ENCODE peak calls at places on chromosome 17, in eight cellular contexts. B is adrenal gland; Z is head of caudate nucleus; P is ACHN; L is activated T-helper 9 cell treated with anti-CD3 and anti-CD28 coated beads, Interleukin-2, amount 50 U/mL, for 16 hours; Q is SK-MEL-5; R is AG08395; M is NCI-H526. H is an unnamed sample.

GRCh38 chr17:74419862-74420492 is 11.9 kb upstream of the GPRC5C start:
- DNase-seq in Z (no peak), M (no peak), B (no peak), L (no peak), R (no peak), P (no peak), Q (no peak), H (no peak)

GRCh38 chr17:65371702-65372101 is 189.7 kb downstream of the AXIN2 start:
- DNase-seq in Z (peak; percentile 42), Q (no peak), M (no peak), L (no peak), P (no peak), R (no peak), B (no peak), H (no peak)

GRCh38 chr17:44919885-44920564 is 4.7 kb upstream of the GFAP start:
- DNase-seq in Q (peak; percentile 87), R (peak; percentile 90), L (peak; percentile 26), M (peak; percentile 86), Z (peak; percentile 87), P (peak; percentile 82), B (peak; percentile 82), H (peak; percentile 59)

GRCh38 chr17:72121164-72122001 is 563 bp downstream of the SOX9 start:
- DNase-seq in Z (peak; percentile 65), B (peak; percentile 23), P (peak; percentile 50), M (peak; percentile 66), L (no peak), Q (peak; percentile 45), R (peak; percentile 49), H (peak; percentile 67)

GRCh38 chr17:13024526-13025263 is 6.9 kb upstream of the ELAC2 start:
- DNase-seq in Q (peak; percentile 72), B (peak; percentile 48), L (peak; percentile 46), Z (peak; percentile 84), M (peak; percentile 53), R (peak; percentile 80), P (peak; percentile 76), H (peak; percentile 42)

GRCh38 chr17:45096141-45096540 is 35.0 kb downstream of the NMT1 start:
- DNase-seq in Z (no peak), B (no peak), Q (peak; percentile 60), L (no peak), P (peak; percentile 55), M (peak; percentile 22), R (peak; percentile 50), H (no peak)

GRCh38 chr17:43517615-43518386 is 28.3 kb downstream of the ETV4 start:
- DNase-seq in P (peak; percentile 10), R (peak; percentile 87), Z (peak; percentile 48), B (no peak), L (no peak), M (no peak), Q (no peak), H (no peak)

GRCh38 chr17:70181866-70182265 is 12.5 kb downstream of the KCNJ2 start:
- DNase-seq in Z (no peak), L (no peak), R (peak; percentile 13), P (no peak), M (no peak), B (no peak), Q (no peak), H (no peak)

GRCh38 chr17:79925242-79925957 is 86.2 kb upstream of the CBX4 start:
- DNase-seq in Z (peak; percentile 83), R (peak; percentile 27), B (peak; percentile 60), Q (no peak), P (peak; percentile 50), L (no peak), M (no peak), H (no peak)

GRCh38 chr17:7215652-7216139 is 3.9 kb downstream of the DLG4 start:
- DNase-seq in Q (no peak), P (no peak), R (no peak), M (no peak), B (no peak), Z (no peak), L (no peak), H (no peak)

GRCh38 chr17:74118504-74118903 is 85.0 kb upstream of the RPL38 start:
- DNase-seq in P (no peak), R (no peak), M (no peak), B (no peak), Q (peak; percentile 59), Z (no peak), L (no peak), H (no peak)